ENCODE peak calls at places on chromosomes 2 and 18, in nine cellular contexts. V is dorsolateral prefrontal cortex; Q is skeletal muscle cell; K is hepatocyte; L is neural progenitor cell; R is CD8-positive, alpha-beta T cell; B is fibroblast of lung; E is Jurkat, Clone E6-1; S is mucosa of descending colon. Z is an unnamed sample.

GRCh38 chr18:75160315-75160714 is 48.6 kb downstream of the PTGR3 start:
- DNase-seq in E (no peak), K (no peak), V (no peak), R (no peak), B (peak), L (peak), S (no peak), Q (no peak), Z (no peak)

GRCh38 chr2:224646242-224646846 is 61.2 kb upstream of the CUL3 start:
- DNase-seq in V (no peak), B (no peak), S (no peak), Q (no peak), E (peak), L (peak), K (no peak), R (peak), Z (no peak)

GRCh38 chr2:16589465-16589864 is 76.2 kb downstream of the CYRIA start:
- DNase-seq in L (no peak), S (no peak), E (no peak), V (no peak), K (no peak), Q (no peak), B (no peak), R (no peak), Z (no peak)

GRCh38 chr2:174013310-174013751 is 48.2 kb upstream of the SP3 start:
- DNase-seq in Q (no peak), K (peak), S (peak), R (no peak), B (no peak), V (no peak), L (peak), E (no peak), Z (no peak)

GRCh38 chr18:5068856-5069255 is 128.2 kb downstream of the AKAIN1 start:
- DNase-seq in B (peak), S (no peak), R (no peak), Q (no peak), V (no peak), K (no peak), E (no peak), L (no peak), Z (peak)

GRCh38 chr2:61566566-61566965 is 28.4 kb upstream of the XPO1 start:
- DNase-seq in L (no peak), R (no peak), B (peak), S (no peak), Q (no peak), E (no peak), V (no peak), K (no peak), Z (peak)

GRCh38 chr18:50775726-50776125 is 44.1 kb downstream of the MRO start:
- DNase-seq in R (no peak), S (no peak), Q (no peak), B (no peak), V (no peak), L (no peak), E (no peak), K (no peak), Z (no peak)

GRCh38 chr18:13287372-13287771 is 68.8 kb downstream of the LDLRAD4 start:
- DNase-seq in V (no peak), K (no peak), R (no peak), S (no peak), B (no peak), E (no peak), Q (no peak), L (no peak), Z (no peak)

GRCh38 chr2:98911376-98912154 is 24.5 kb downstream of the CRACDL start:
- DNase-seq in L (no peak), Q (peak), S (no peak), E (peak), R (no peak), V (no peak), K (peak), B (peak), Z (peak)

GRCh38 chr2:234468503-234468902 is 28.4 kb downstream of the ARL4C start:
- DNase-seq in E (no peak), B (no peak), Q (no peak), K (no peak), V (no peak), R (no peak), L (no peak), S (no peak), Z (no peak)

GRCh38 chr18:63686871-63687270 is 15.9 kb upstream of the SERPINB11 start:
- DNase-seq in L (no peak), S (no peak), R (no peak), B (no peak), Q (no peak), K (no peak), V (no peak), E (no peak), Z (no peak)

GRCh38 chr2:118310878-118311442 is 222.7 kb downstream of the INSIG2 start:
- DNase-seq in K (peak), R (no peak), E (no peak), S (no peak), V (no peak), B (no peak), L (peak), Q (no peak), Z (no peak)

GRCh38 chr2:210195066-210195852 is 24.1 kb upstream of the KANSL1L start:
- DNase-seq in Q (no peak), E (peak), B (peak), R (no peak), V (no peak), K (peak), S (no peak), L (peak), Z (peak)

GRCh38 chr2:158686166-158686792 is 108.8 kb upstream of the DAPL1 start:
- DNase-seq in V (peak), B (peak), S (no peak), K (no peak), L (peak), R (no peak), Q (no peak), E (no peak), Z (peak)

GRCh38 chr2:45965841-45966498 is 314.5 kb downstream of the PRKCE start:
- DNase-seq in K (no peak), E (no peak), B (no peak), R (no peak), V (no peak), S (no peak), L (no peak), Q (no peak), Z (no peak)

GRCh38 chr2:100058014-100058310 is 84.4 kb downstream of the AFF3 start:
- DNase-seq in Q (no peak), S (no peak), K (no peak), V (no peak), B (peak), R (no peak), E (no peak), L (no peak), Z (peak)

GRCh38 chr2:218281449-218281848 is 10.9 kb downstream of the TMBIM1 start:
- DNase-seq in R (no peak), S (no peak), B (peak), Q (no peak), K (no peak), V (no peak), E (no peak), L (no peak), Z (no peak)
- H3K4me3 ChIP-seq in R (no peak), S (no peak), B (no peak), Q (no peak), K (no peak), V (no peak), E (no peak), L (no peak), Z (no peak)

GRCh38 chr18:31511098-31511497 is 13.1 kb downstream of the DSG2 start:
- DNase-seq in Q (no peak), R (no peak), B (no peak), V (no peak), K (no peak), S (no peak), L (no peak), E (no peak), Z (no peak)

GRCh38 chr18:31512203-31512764 is 14.3 kb downstream of the DSG2 start:
- DNase-seq in Q (peak), K (peak), V (no peak), L (no peak), R (no peak), E (no peak), S (peak), B (peak), Z (peak)

GRCh38 chr18:31516432-31516831 is 18.5 kb downstream of the DSG2 start:
- DNase-seq in B (no peak), E (no peak), K (no peak), L (peak), V (no peak), S (no peak), R (no peak), Q (no peak), Z (no peak)

GRCh38 chr18:31510319-31510718 is 12.3 kb downstream of the DSG2 start:
- DNase-seq in Q (no peak), B (peak), S (no peak), V (no peak), E (no peak), L (no peak), K (peak), R (no peak), Z (peak)

GRCh38 chr18:31513189-31513907 is 15.4 kb downstream of the DSG2 start:
- DNase-seq in B (peak), S (no peak), E (no peak), L (no peak), V (no peak), Q (peak), R (no peak), K (peak), Z (peak)
- H3K4me3 ChIP-seq in B (no peak), S (no peak), E (no peak), L (no peak), V (no peak), Q (no peak), R (no peak), K (no peak), Z (no peak)

GRCh38 chr2:39491653-39492052 is 54.6 kb upstream of the MAP4K3 start:
- DNase-seq in L (no peak), Q (no peak), R (no peak), B (no peak), V (no peak), S (no peak), E (no peak), K (no peak), Z (no peak)

GRCh38 chr2:39492701-39493100 is 55.6 kb upstream of the MAP4K3 start:
- DNase-seq in B (no peak), E (no peak), Q (no peak), V (no peak), K (no peak), L (no peak), S (no peak), R (no peak), Z (no peak)

GRCh38 chr2:39494784-39495251 is 57.7 kb upstream of the MAP4K3 start:
- DNase-seq in K (peak), V (no peak), S (no peak), R (no peak), B (peak), E (no peak), L (peak), Q (peak), Z (peak)

GRCh38 chr2:39490586-39490985 is 53.5 kb upstream of the MAP4K3 start:
- DNase-seq in S (no peak), V (no peak), L (no peak), R (no peak), E (no peak), K (no peak), B (no peak), Q (no peak), Z (no peak)

DNA sequence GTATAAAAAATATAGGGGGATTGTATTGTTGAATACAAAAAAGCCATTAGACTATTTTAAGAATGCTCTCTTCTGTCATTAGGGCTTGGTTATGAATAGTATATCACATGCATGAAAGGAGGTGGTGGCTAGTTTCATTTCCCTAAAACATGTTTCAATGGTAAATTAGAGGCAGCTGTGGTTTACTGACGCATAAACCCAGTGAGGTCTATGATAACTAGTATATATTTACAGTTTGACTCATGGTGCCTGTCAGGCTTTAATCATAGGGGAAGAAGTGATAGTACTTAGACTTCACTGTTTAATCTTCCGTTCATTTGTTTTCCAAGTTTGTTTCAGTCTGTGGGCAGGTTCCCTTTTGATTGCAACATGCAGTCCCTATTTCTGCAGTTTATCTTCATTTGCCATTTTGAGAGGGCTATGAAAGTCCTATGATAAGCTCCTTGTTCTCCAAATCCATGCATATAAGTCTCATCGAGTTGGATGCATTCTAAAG is 55.1 kb upstream of the MAP4K3 start:
- DNase-seq in R (no peak), K (peak), S (no peak), L (no peak), Q (peak), V (no peak), B (peak), E (no peak), Z (peak)
- H3K4me3 ChIP-seq in R (no peak), K (no peak), S (no peak), L (no peak), Q (no peak), V (no peak), B (no peak), E (no peak), Z (no peak)

GRCh38 chr2:19611491-19612332 is 253.3 kb upstream of the OSR1 start:
- DNase-seq in L (no peak), R (no peak), Q (peak), E (no peak), S (no peak), V (no peak), K (peak), B (peak), Z (peak)

GRCh38 chr2:19607931-19608762 is 249.7 kb upstream of the OSR1 start:
- DNase-seq in B (peak), K (no peak), R (no peak), Q (peak), S (no peak), E (no peak), V (no peak), L (no peak), Z (peak)

GRCh38 chr2:19609266-19609665 is 250.8 kb upstream of the OSR1 start:
- DNase-seq in L (no peak), R (no peak), B (no peak), S (no peak), E (no peak), Q (no peak), K (no peak), V (no peak), Z (no peak)

GRCh38 chr2:19607400-19607799 is 249.0 kb upstream of the OSR1 start:
- DNase-seq in B (peak), E (no peak), Q (no peak), V (no peak), L (no peak), S (no peak), R (no peak), K (no peak), Z (peak)
- H3K4me3 ChIP-seq in B (no peak), E (no peak), Q (no peak), V (no peak), L (no peak), S (no peak), R (no peak), K (no peak), Z (no peak)

DNA sequence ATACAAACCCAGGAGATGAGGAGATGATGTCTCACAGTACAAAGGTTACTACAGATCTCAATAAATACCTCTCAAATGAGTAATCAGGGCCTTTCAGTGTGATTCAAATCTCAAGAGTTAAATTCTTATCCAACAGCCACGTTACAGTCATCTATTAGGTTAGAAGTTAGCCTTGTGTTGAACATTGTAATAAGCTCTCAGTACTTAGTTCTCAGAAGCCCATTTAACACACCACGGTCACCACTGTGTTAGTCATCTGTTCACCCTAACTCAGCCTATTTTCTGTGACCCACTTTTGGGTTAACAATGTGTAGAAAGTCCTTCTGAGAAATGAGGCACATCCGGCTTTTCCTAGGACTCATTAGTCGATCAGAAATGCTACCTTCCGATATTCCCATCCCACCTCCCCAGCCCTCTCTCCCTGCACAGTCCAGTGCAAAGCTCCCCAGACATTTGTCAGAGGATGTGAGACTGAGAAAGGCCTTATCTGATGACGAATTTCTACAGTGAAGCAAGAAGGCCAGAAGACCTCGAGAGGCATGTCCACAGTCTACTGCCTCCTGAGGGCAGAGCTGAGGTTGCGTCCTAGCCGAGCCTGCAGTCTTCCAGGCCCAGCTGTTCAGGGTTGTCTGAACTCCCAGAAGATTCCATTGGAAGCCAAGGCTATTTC is 92.5 kb downstream of the ACTR2 start:
- DNase-seq in R (no peak), S (no peak), L (no peak), B (peak), Q (peak), E (no peak), K (peak), V (no peak), Z (peak)
- H3K4me3 ChIP-seq in R (no peak), S (no peak), L (no peak), B (no peak), Q (no peak), E (no peak), K (no peak), V (no peak), Z (peak)

DNA sequence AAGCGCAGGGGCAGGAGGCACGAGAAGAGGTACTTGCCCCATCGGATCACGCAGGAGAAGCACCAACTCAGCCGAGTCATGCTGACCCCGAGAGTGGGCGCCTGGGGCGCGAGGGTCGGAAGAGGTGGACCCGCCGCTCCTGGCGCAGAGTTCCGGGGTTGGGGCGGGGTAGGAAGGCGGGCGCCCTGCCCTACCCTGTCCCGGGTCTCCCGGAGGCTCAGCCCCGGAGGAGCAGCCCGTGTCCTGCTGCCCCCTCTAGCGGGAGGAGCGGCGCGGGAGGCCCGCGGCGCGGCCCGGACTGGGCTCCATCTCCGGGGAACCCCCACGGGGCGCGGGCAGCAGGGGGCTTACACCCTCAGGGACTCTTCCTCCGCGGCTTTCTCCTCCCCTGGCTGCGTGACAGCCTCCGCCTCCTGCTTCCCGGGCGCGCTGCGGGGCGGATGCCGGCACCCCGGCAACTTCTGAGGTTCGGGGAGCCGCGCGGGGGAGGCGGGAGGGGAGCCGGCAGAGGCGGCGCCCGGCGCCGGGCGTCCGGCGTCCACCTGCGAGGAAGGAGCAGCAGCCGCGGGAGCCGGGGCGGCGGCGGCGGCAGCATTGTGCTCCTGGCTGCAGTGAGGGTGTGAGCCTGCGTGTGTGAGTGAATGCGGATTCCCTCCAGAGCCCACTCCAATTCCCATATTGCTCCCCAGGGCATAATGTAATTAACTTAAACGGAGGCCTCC is 7.5 kb upstream of the TNS1 start:
- DNase-seq in L (peak), B (peak), E (no peak), R (peak), K (peak), S (no peak), Q (no peak), V (no peak), Z (no peak)
- H3K4me3 ChIP-seq in L (peak), B (peak), E (no peak), R (no peak), K (peak), S (no peak), Q (peak), V (peak), Z (peak)

DNA sequence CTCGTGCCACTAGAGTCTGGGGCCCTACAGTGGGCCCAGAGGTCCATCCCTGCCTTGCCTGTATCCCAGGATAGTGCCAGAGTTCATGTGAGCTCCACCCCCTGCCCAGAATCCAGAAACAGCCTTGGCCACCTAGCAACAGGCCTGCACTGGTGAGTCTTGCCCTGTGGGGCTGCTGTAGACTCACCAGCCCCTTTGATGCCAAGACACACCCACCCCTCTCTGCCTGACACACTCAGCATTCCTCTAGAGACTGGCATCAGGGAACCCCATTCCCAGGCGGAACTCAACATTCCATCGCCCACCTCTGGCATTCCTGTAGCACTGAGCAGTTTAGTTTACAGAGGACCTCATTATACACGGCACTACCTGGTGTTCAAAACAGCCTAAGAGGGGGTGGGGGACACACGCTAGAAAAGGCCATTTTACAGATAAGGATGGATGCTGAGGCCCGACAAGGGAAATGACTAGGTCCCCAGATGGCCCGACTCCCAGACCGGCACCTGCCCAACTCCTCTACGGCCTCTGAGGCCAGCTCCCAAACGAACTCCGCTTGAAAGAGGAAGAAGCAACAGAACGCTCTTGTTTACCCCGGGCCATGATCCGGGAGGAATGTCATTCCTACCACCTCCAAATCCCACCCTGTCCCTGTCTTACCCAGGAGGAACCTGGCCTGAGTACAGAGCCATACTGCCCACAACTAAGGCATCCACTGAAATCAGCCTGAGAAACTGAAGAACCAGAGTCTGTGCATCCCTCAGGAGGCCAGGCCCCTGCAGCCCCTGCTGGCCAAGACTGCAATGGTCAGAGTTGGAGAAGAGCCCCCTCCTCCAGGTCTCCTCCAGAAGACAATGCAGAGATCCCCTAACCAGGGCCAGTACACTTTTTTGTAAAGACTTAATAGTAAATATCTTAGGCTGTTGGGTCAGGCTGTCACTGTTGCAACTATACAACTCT is 180.2 kb downstream of the TNS1 start:
- DNase-seq in Q (no peak), S (peak), R (no peak), L (peak), B (peak), K (no peak), E (no peak), V (no peak), Z (peak)
- H3K4me3 ChIP-seq in Q (no peak), S (no peak), R (no peak), L (no peak), B (no peak), K (no peak), E (no peak), V (no peak), Z (no peak)

Z was measured in astrocyte.